ENCODE peak calls at places on chromosomes 12 and 14, in six cellular contexts. D is KG1, B is psoas muscle, Z is NCI-H2081, X is Peyer's patch, C is GM19239. V is an unnamed sample.

GRCh38 chr12:25979563-25979962 is 21.1 kb downstream of the RASSF8 start:
- DNase-seq in D (no peak), B (no peak), Z (no peak), X (no peak), C (no peak), V (no peak)

GRCh38 chr14:101584049-101584859 is 23.0 kb downstream of the DIO3 start:
- DNase-seq in D (no peak), B (peak), Z (no peak), X (no peak), C (no peak), V (no peak)

GRCh38 chr12:2944401-2945047 is 14.7 kb upstream of the TEAD4 start:
- DNase-seq in D (no peak), B (peak), Z (peak), X (peak), C (peak), V (peak)

GRCh38 chr12:108425238-108425795 is 86.2 kb upstream of the CMKLR1 start:
- DNase-seq in D (no peak), B (no peak), Z (no peak), X (no peak), C (no peak), V (no peak)

GRCh38 chr12:109459247-109459646 is 17.9 kb downstream of the KCTD10 start:
- DNase-seq in D (no peak), B (no peak), Z (no peak), X (no peak), C (no peak), V (no peak)

GRCh38 chr12:66688836-66689439 is 10.1 kb upstream of the GRIP1 start:
- DNase-seq in D (peak), B (no peak), Z (peak), X (no peak), C (peak), V (no peak)

GRCh38 chr12:88303335-88303734 is 161.2 kb downstream of the TMTC3 start:
- DNase-seq in D (no peak), B (no peak), Z (peak), X (no peak), C (no peak), V (no peak)

GRCh38 chr14:50501642-50502041 is 30.7 kb downstream of the MAP4K5 start:
- DNase-seq in D (no peak), B (no peak), Z (no peak), X (no peak), C (no peak), V (no peak)

GRCh38 chr12:34218193-34219045 is 196.1 kb downstream of the ALG10 start:
- DNase-seq in D (peak), B (no peak), Z (peak), X (no peak), C (peak), V (no peak)

GRCh38 chr12:52291267-52291935 is at the start of gene KRT81:
- DNase-seq in D (no peak), B (no peak), Z (no peak), X (no peak), C (no peak), V (no peak)

GRCh38 chr12:58416211-58416610 is 474.8 kb downstream of the ATP23 start:
- DNase-seq in D (no peak), B (no peak), Z (peak), X (no peak), C (no peak), V (no peak)

GRCh38 chr12:88591343-88591742 is 11.1 kb upstream of the KITLG start:
- DNase-seq in D (no peak), B (no peak), Z (no peak), X (no peak), C (no peak), V (no peak)

GRCh38 chr12:2354151-2354991 is 301.6 kb downstream of the CACNA1C start:
- DNase-seq in D (no peak), B (no peak), Z (peak), X (no peak), C (no peak), V (no peak)

GRCh38 chr14:37147310-37147875 is 25.0 kb downstream of the SLC25A21 start:
- DNase-seq in D (no peak), B (no peak), Z (no peak), X (no peak), C (no peak), V (no peak)

GRCh38 chr14:96824283-96824682 is 27.1 kb downstream of the VRK1 start:
- DNase-seq in D (no peak), B (no peak), Z (no peak), X (no peak), C (no peak), V (no peak)

GRCh38 chr12:119328111-119328510 is 6.4 kb upstream of the CCDC60 start:
- DNase-seq in D (no peak), B (no peak), Z (no peak), X (no peak), C (no peak), V (peak)

GRCh38 chr14:58133739-58134138 is 18.3 kb downstream of the ARMH4 start:
- DNase-seq in D (no peak), B (no peak), Z (no peak), X (no peak), C (no peak), V (no peak)

GRCh38 chr14:82075566-82075965 is 541.9 kb upstream of the SEL1L start:
- DNase-seq in D (peak), B (no peak), Z (no peak), X (no peak), C (no peak), V (no peak)

GRCh38 chr14:104676694-104677505 is 12.5 kb upstream of the INF2 start:
- DNase-seq in D (no peak), B (peak), Z (no peak), X (no peak), C (no peak), V (no peak)

GRCh38 chr12:104416637-104417036 is 40.1 kb upstream of the CHST11 start:
- DNase-seq in D (no peak), B (no peak), Z (no peak), X (no peak), C (no peak), V (no peak)

GRCh38 chr12:88393017-88393767 is 187.1 kb downstream of the KITLG start:
- DNase-seq in D (no peak), B (no peak), Z (no peak), X (no peak), C (no peak), V (no peak)

GRCh38 chr12:2523317-2523716 is 271.5 kb upstream of the FKBP4 start:
- DNase-seq in D (no peak), B (no peak), Z (no peak), X (no peak), C (no peak), V (no peak)

GRCh38 chr14:37580146-37580545 is 14.9 kb downstream of the FOXA1 start:
- DNase-seq in D (no peak), B (no peak), Z (no peak), X (no peak), C (no peak), V (no peak)

GRCh38 chr14:21833836-21834235 is 160.2 kb upstream of the OR4E1 start:
- DNase-seq in D (no peak), B (no peak), Z (no peak), X (no peak), C (no peak), V (no peak)

GRCh38 chr12:55938826-55939501 is 8.0 kb downstream of the DGKA start:
- DNase-seq in D (no peak), B (no peak), Z (no peak), X (no peak), C (no peak), V (no peak)

GRCh38 chr12:132006056-132006680 is 56.4 kb downstream of the EP400 start:
- DNase-seq in D (no peak), B (no peak), Z (no peak), X (no peak), C (no peak), V (no peak)

GRCh38 chr12:48334807-48335206 is 15.9 kb downstream of the ZNF641 start:
- DNase-seq in D (no peak), B (no peak), Z (no peak), X (no peak), C (no peak), V (no peak)

GRCh38 chr12:13209279-13210021 is 12.9 kb downstream of the EMP1 start:
- DNase-seq in D (no peak), B (no peak), Z (no peak), X (no peak), C (no peak), V (no peak)

GRCh38 chr12:44299524-44299923 is 463.6 kb downstream of the TMEM117 start:
- DNase-seq in D (no peak), B (no peak), Z (no peak), X (no peak), C (no peak), V (no peak)